ENCODE peak calls at places on chromosomes 12 and 14, in eight cellular contexts. U, V, Q, X, O, D, B and G are unnamed samples.

GRCh38 chr12:124956571-124956970 is 32.4 kb downstream of the DHX37 start:
- DNase-seq in U (no peak), V (no peak), Q (no peak), X (no peak), O (no peak), D (no peak), B (no peak), G (no peak)

GRCh38 chr12:57149309-57149900 is 2.0 kb upstream of the LRP1-AS start:
- DNase-seq in U (peak; percentile 70), V (no peak), Q (peak; percentile 82), X (no peak), O (peak; percentile 61), D (no peak), B (no peak), G (no peak)

GRCh38 chr14:58769766-58770165 is 132.0 kb downstream of the DACT1 start:
- DNase-seq in U (no peak), V (no peak), Q (no peak), X (no peak), O (no peak), D (no peak), B (no peak), G (no peak)

GRCh38 chr14:30882431-30882830 is 8.1 kb downstream of the COCH start:
- DNase-seq in U (no peak), V (no peak), Q (no peak), X (no peak), O (no peak), D (no peak), B (no peak), G (no peak)

GRCh38 chr12:130200445-130200844 is 38.2 kb downstream of the FZD10 start:
- DNase-seq in U (no peak), V (no peak), Q (no peak), X (no peak), O (no peak), D (no peak), B (no peak), G (no peak)

GRCh38 chr12:111570090-111570961 is 28.8 kb downstream of the ATXN2 start:
- DNase-seq in U (peak; percentile 27), V (no peak), Q (no peak), X (peak; percentile 74), O (peak; percentile 92), D (peak; percentile 70), B (no peak), G (peak; percentile 70)

GRCh38 chr12:122064780-122065588 is 13.6 kb upstream of the MLXIP start:
- DNase-seq in U (peak; percentile 38), V (no peak), Q (peak; percentile 54), X (peak; percentile 74), O (peak; percentile 86), D (peak; percentile 63), B (peak; percentile 76), G (no peak)

GRCh38 chr12:109020750-109021380 is at the start of gene SVOP:
- DNase-seq in U (peak; percentile 85), V (peak; percentile 8), Q (peak; percentile 70), X (peak; percentile 70), O (peak; percentile 76), D (peak; percentile 29), B (peak; percentile 99), G (peak; percentile 81)

GRCh38 chr12:4215862-4216541 is 57.6 kb upstream of the CCND2 start:
- DNase-seq in U (no peak), V (no peak), Q (no peak), X (no peak), O (no peak), D (no peak), B (no peak), G (no peak)

GRCh38 chr12:104164635-104165034 is 26.6 kb upstream of the NFYB start:
- DNase-seq in U (no peak), V (no peak), Q (no peak), X (no peak), O (no peak), D (no peak), B (no peak), G (no peak)

GRCh38 chr12:53976823-53977595 is 2.3 kb upstream of the HOTAIR start:
- DNase-seq in U (no peak), V (no peak), Q (no peak), X (no peak), O (no peak), D (no peak), B (no peak), G (no peak)

GRCh38 chr14:77007975-77008421 is 20.5 kb downstream of the IRF2BPL start:
- DNase-seq in U (peak; percentile 67), V (no peak), Q (peak; percentile 89), X (no peak), O (no peak), D (no peak), B (no peak), G (peak; percentile 86)

GRCh38 chr14:23094666-23095195 is at the start of gene ACIN1:
- DNase-seq in U (peak; percentile 78), V (peak; percentile 52), Q (peak; percentile 85), X (peak; percentile 91), O (peak; percentile 86), D (peak; percentile 74), B (peak; percentile 77), G (peak; percentile 67)

GRCh38 chr14:61196034-61196433 is 85.1 kb downstream of the TMEM30B start:
- DNase-seq in U (no peak), V (no peak), Q (no peak), X (no peak), O (no peak), D (no peak), B (no peak), G (no peak)

GRCh38 chr14:61193471-61193870 is 87.7 kb downstream of the TMEM30B start:
- DNase-seq in U (no peak), V (no peak), Q (no peak), X (no peak), O (no peak), D (no peak), B (no peak), G (no peak)

GRCh38 chr14:61192970-61193369 is 88.2 kb downstream of the TMEM30B start:
- DNase-seq in U (no peak), V (no peak), Q (no peak), X (no peak), O (peak; percentile 58), D (no peak), B (no peak), G (no peak)

GRCh38 chr14:61197416-61197815 is 83.7 kb downstream of the TMEM30B start:
- DNase-seq in U (no peak), V (no peak), Q (no peak), X (no peak), O (no peak), D (no peak), B (no peak), G (no peak)

GRCh38 chr14:61196792-61197191 is 84.3 kb downstream of the TMEM30B start:
- DNase-seq in U (no peak), V (no peak), Q (no peak), X (peak; percentile 42), O (no peak), D (no peak), B (no peak), G (peak; percentile 4)
- TF ChIP-seq CTCF in U (no peak), V (no peak), Q (no peak), X (peak; percentile 51), O (no peak), D (peak; percentile 34), B (no peak), G (no peak)

DNA sequence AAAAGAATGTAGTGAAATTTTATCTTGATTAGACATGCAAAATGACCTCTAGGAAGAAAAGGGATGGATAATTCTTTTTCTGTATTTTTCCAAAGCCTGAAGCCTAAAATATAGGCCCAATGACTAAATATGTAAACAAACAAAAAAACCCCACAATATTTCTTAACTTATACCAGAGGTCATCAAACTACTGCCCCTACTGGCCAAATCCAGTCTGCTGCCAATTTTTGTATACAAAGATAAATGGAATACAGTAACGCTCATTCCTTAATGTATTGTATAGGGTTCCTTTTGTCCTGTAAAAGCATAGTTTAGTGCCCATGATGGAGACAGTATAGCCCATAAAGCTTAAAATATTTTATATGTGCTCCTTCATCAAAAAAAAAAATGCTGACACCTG is 145.7 kb upstream of the ALG10 start:
- DNase-seq in U (no peak), V (no peak), Q (no peak), X (no peak), O (no peak), D (no peak), B (no peak), G (no peak)
- TF ChIP-seq CTCF in U (no peak), V (no peak), Q (no peak), X (no peak), O (no peak), D (no peak), B (no peak), G (peak; percentile 19)

GRCh38 chr12:8078400-8078799 is 3.7 kb upstream of the NECAP1 start:
- DNase-seq in U (peak; percentile 54), V (peak; percentile 43), Q (no peak), X (peak; percentile 68), O (peak; percentile 87), D (peak; percentile 50), B (peak; percentile 24), G (peak; percentile 58)
- TF ChIP-seq CTCF in U (peak; percentile 40), V (peak; percentile 79), Q (peak; percentile 21), X (peak; percentile 37), O (peak; percentile 77), D (peak; percentile 48), B (peak; percentile 47), G (no peak)

GRCh38 chr12:119996417-119996816 is 7.4 kb downstream of the BICDL1 start:
- DNase-seq in U (no peak), V (no peak), Q (no peak), X (no peak), O (no peak), D (no peak), B (no peak), G (no peak)

GRCh38 chr12:119990382-119990874 is 1.4 kb downstream of the BICDL1 start:
- DNase-seq in U (no peak), V (no peak), Q (no peak), X (no peak), O (no peak), D (no peak), B (no peak), G (no peak)

GRCh38 chr12:119998471-119999245 is 9.6 kb downstream of the BICDL1 start:
- DNase-seq in U (no peak), V (no peak), Q (no peak), X (no peak), O (no peak), D (no peak), B (no peak), G (no peak)

GRCh38 chr12:119992129-119992705 is 3.2 kb downstream of the BICDL1 start:
- DNase-seq in U (no peak), V (no peak), Q (no peak), X (no peak), O (no peak), D (no peak), B (no peak), G (no peak)

DNA sequence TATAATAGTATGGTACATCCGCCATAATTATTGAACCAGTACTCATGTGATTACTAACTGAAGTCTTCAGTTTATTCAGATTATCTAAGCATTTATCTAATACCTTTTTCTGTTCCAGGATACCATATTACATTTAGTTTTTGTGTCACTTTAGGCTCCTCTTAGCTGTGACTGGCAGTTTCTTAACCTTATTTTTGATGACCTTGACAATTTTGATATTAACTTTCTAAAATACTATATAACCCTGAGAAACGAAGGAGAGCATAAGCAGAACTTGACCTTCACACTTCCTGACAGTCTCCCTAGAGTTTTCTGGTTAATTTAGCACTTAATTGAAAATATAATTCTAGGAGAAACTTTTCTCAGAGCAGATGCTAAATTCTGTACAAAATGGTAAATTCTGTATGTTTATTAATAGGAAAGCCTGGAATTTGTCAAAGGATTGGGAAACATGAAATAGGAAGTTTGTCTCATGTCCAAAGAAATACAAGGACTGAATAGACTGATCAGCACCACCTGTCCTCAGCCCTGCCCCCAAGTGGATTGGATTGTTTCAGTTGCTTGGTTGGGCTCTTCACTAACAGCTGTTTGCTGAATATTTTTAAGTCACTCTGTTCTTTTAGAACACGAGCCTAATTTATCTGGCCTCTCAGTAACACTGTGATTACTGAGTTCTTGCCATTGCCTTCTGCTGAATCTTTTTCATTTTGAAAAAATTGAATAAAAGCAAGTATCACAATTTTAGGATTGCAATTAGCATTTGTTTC is 6.0 kb downstream of the BICDL1 start:
- DNase-seq in U (no peak), V (no peak), Q (no peak), X (no peak), O (no peak), D (no peak), B (no peak), G (no peak)
- TF ChIP-seq CTCF in U (no peak), V (no peak), Q (no peak), X (no peak), O (no peak), D (no peak), B (no peak), G (no peak)